ENCODE peak calls at places on chromosome 11, in six cellular contexts. O, W, I, R, K and A are unnamed samples. For H3K27me3, the result is how much of the 10 kb centered on the place peaks cover.

GRCh38 chr11:69270929-69271328 is 23.0 kb upstream of the MYEOV start:
- DNase-seq in W (no peak), I (no peak), R (no peak), K (no peak), O (no peak), A (no peak)

GRCh38 chr11:6390718-6391547 is 659 bp downstream of the SMPD1 start:
- DNase-seq in O (no peak), I (peak), R (no peak), W (no peak), K (no peak), A (no peak)

GRCh38 chr11:64996710-64997380 is at the start of gene BATF2:
- DNase-seq in W (peak), O (peak), R (peak), I (peak), K (peak), A (peak)

GRCh38 chr11:69854719-69855118 is 35.5 kb upstream of the FGF3 start:
- DNase-seq in R (no peak), I (peak), K (no peak), W (no peak), O (no peak), A (no peak)

GRCh38 chr11:62791501-62792192 is at the start of gene TMEM223:
- DNase-seq in W (peak), R (peak), I (peak), O (peak), K (peak), A (peak)

GRCh38 chr11:10197091-10197490 is 96.9 kb downstream of the SBF2 start:
- DNase-seq in I (peak), W (no peak), K (no peak), O (no peak), R (no peak), A (no peak)

GRCh38 chr11:44837650-44838049 is 110.9 kb downstream of the TSPAN18 start:
- DNase-seq in W (no peak), O (no peak), I (peak), R (no peak), K (no peak), A (no peak)

GRCh38 chr11:88491674-88492073 is 154.1 kb upstream of the CTSC start:
- DNase-seq in O (no peak), W (no peak), I (no peak), R (no peak), K (no peak), A (no peak)

GRCh38 chr11:43582024-43582836 is 98.3 kb upstream of the HSD17B12 start:
- DNase-seq in O (no peak), I (peak), R (no peak), W (no peak), K (no peak), A (no peak)

GRCh38 chr11:43583548-43583947 is 97.0 kb upstream of the HSD17B12 start:
- DNase-seq in R (no peak), K (no peak), W (no peak), I (no peak), O (no peak), A (no peak)

GRCh38 chr11:43581370-43582023 is 99.0 kb upstream of the HSD17B12 start:
- DNase-seq in I (no peak), O (no peak), K (no peak), R (no peak), W (no peak), A (no peak)

GRCh38 chr11:43580735-43581369 is 99.7 kb upstream of the HSD17B12 start:
- DNase-seq in I (peak), K (no peak), R (no peak), W (no peak), O (no peak), A (no peak)

GRCh38 chr11:43582837-43583462 is 97.6 kb upstream of the HSD17B12 start:
- DNase-seq in O (no peak), R (no peak), K (no peak), I (peak), W (no peak), A (no peak)
- H3K27me3 ChIP-seq in O (half or more), R (half or more), K (half or more), I (under half), W (under half), A (half or more)

DNA sequence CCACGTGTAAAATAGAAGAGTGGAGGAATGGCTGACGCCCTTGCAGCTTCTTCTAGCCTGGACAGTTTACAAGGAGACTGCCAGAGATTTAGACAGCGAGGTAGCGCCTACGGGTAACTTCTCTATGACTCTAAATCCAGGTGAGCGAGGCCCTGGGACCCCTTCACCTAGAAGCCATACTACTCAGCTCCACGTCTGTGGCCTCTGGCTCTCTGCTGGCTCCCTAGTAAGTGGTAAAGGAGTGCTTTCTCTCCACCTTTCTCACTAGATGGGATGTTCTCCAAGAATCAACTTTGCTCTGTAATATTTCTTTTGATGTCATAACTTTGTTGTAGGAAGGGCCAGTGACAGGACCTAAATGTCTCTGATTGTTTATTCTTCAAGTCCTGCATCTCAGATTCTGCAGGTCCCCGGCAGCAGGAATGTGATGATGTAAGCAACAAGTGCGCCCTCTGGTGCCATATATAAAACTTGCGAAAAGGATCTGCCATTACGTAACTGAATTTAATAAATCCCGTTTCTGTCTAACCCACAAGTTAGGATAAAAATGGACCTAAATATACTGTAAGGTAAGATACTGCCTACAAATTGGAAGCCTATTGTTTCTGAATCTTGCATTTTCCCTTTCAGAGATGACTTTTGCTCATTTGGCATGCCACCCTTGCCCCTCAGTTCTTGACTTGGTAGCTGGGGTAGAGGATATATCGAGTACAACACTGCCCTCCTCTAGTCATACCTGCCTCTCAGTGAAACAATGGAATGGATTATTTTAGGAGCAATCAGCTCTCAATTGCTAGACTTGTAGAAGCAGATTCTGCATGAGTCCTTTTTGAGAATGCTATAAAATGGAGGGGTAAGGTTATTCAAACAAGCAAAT is 11.0 kb upstream of the PTPN5 start:
- DNase-seq in R (peak), K (peak), O (no peak), W (peak), I (peak), A (peak)
- H3K27me3 ChIP-seq in R (under half), K (under half), O (under half), W (under half), I (under half), A (under half)

DNA sequence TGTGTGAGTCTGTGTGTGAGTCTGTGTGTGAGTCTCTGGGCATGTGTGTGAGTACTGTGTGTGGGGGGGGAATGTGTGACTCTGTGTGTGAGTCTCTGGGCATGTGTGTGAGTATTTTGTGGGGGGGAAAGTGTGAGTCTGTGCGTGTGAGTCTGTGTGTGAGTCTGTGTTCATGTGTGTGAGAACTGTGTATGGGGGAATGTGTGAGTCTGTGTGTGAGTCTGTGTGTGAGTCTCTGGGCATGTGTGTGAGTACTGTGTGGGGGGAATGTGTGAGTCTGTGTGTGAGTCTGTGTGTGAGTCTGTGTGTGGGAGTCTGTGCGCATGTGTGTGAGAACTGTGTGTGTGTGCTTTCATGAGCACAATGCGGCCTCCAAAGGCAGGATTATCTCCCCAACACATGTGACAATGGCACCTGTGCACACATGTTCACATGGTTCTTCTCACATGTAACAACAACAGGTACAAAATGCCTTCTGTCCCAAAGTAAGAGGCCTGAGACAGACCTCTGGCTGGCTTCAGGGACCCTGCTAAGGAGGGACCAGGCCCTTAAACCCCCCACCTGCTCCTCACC is 1.6 kb downstream of the CD5 start:
- DNase-seq in K (no peak), W (no peak), O (no peak), I (no peak), R (no peak), A (no peak)
- H3K27me3 ChIP-seq in K (under half), W (under half), O (under half), I (under half), R (under half), A (under half)

DNA sequence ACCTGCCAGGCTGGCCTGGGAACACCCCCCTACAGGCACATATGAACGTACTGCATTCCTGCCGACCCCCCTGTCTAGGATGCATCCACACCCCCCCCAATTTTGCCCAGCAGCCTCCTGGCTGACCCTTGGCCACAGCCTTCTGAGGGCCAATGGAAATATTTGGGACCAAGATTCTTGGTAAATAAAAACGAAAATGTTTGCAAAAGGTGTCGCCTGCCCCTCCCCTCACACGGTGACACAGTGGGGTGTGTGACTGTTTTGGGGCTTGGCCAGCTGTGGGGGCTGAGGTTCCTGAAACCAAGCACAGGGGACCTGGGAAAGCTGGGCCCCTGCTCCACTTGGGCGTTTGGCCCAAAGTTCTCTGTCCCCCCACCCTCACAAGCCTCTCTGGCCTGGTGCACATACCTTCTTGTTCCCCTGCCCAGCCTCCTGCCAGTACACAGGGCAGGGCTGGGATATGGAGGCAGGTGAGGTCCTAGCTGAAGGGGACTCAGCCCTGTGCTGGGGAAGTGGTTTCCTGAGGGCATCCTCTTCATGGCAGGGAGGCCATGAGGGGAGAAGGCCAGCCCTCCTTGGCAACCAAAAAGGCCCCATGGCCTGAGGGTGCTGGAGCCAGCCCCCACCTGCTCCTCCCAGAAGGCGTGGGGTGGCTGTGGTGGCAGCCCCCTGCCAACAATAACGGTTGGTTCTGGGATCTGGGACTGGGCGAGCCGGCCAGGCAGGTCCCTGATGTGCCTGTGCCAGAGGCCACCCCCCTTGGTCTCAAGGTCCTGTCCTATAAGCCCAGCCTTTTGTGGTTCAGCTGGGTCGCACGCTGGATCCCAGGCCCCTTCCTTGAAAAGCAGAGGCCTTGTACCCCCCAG is 2.1 kb upstream of the CRACR2B start:
- DNase-seq in W (peak), O (no peak), R (peak), I (no peak), K (no peak), A (no peak)
- H3K27me3 ChIP-seq in W (under half), O (under half), R (under half), I (under half), K (under half), A (under half)

GRCh38 chr11:128689946-128690745 is 3.7 kb upstream of the FLI1 start:
- DNase-seq in I (peak), K (no peak), R (no peak), W (peak), O (peak), A (no peak)
- H3K27me3 ChIP-seq in I (under half), K (under half), R (half or more), W (under half), O (half or more), A (under half)

GRCh38 chr11:114001416-114001815 is 26.5 kb downstream of the HTR3A start:
- DNase-seq in K (no peak), W (no peak), I (no peak), O (no peak), R (no peak), A (no peak)
- H3K27me3 ChIP-seq in K (under half), W (under half), I (under half), O (under half), R (under half), A (under half)